ENCODE peak calls at places on chromosome 18, in five cellular contexts. One of them, this sample, is unnamed. For H3K9me3, the result is how much of the 10 kb centered on the place peaks cover.

GRCh38 chr18:58970943-58971799 is 106.5 kb downstream of the ZNF532 start:
- DNase-seq in neural progenitor cell: no peak
- DNase-seq in IMR-90: no peak
- DNase-seq in neuronal stem cell: no peak
- DNase-seq in H9: no peak
- DNase-seq in this sample: no peak

GRCh38 chr18:59517446-59518171 is 158.5 kb upstream of the LMAN1 start:
- DNase-seq in neuronal stem cell: peak
- DNase-seq in neural progenitor cell: peak
- DNase-seq in H9: no peak
- DNase-seq in IMR-90: peak
- DNase-seq in this sample: no peak

GRCh38 chr18:13447621-13448020 is 229.1 kb downstream of the LDLRAD4 start:
- DNase-seq in IMR-90: peak
- DNase-seq in neural progenitor cell: peak
- DNase-seq in H9: peak
- DNase-seq in neuronal stem cell: no peak
- DNase-seq in this sample: peak

GRCh38 chr18:56402872-56403516 is 235.4 kb downstream of the TXNL1 start:
- DNase-seq in neural progenitor cell: no peak
- DNase-seq in H9: no peak
- DNase-seq in IMR-90: peak
- DNase-seq in neuronal stem cell: no peak
- DNase-seq in this sample: peak

GRCh38 chr18:30970201-30970816 is 72.2 kb downstream of the DSC3 start:
- DNase-seq in IMR-90: peak
- DNase-seq in neuronal stem cell: no peak
- DNase-seq in neural progenitor cell: peak
- DNase-seq in H9: no peak
- DNase-seq in this sample: peak

GRCh38 chr18:78183815-78184214 is 795.8 kb upstream of the SALL3 start:
- DNase-seq in neuronal stem cell: no peak
- DNase-seq in H9: no peak
- DNase-seq in IMR-90: no peak
- DNase-seq in neural progenitor cell: no peak
- DNase-seq in this sample: no peak

GRCh38 chr18:69838620-69839411 is 108.9 kb downstream of the CD226 start:
- DNase-seq in neural progenitor cell: peak
- DNase-seq in neuronal stem cell: no peak
- DNase-seq in H9: peak
- DNase-seq in IMR-90: no peak
- DNase-seq in this sample: no peak

GRCh38 chr18:23912356-23912755 is 102.2 kb upstream of the TTC39C start:
- DNase-seq in H9: no peak
- DNase-seq in neural progenitor cell: no peak
- DNase-seq in neuronal stem cell: no peak
- DNase-seq in IMR-90: peak
- DNase-seq in this sample: no peak

GRCh38 chr18:44039826-44040225 is 640.9 kb upstream of the SETBP1 start:
- DNase-seq in neuronal stem cell: no peak
- DNase-seq in IMR-90: no peak
- DNase-seq in neural progenitor cell: no peak
- DNase-seq in H9: no peak
- DNase-seq in this sample: no peak

GRCh38 chr18:44041553-44042418 is 638.9 kb upstream of the SETBP1 start:
- DNase-seq in neural progenitor cell: no peak
- DNase-seq in neuronal stem cell: no peak
- DNase-seq in IMR-90: no peak
- DNase-seq in H9: no peak
- DNase-seq in this sample: no peak

GRCh38 chr18:44036500-44036899 is 644.2 kb upstream of the SETBP1 start:
- DNase-seq in neural progenitor cell: peak
- DNase-seq in neuronal stem cell: no peak
- DNase-seq in IMR-90: no peak
- DNase-seq in H9: no peak
- DNase-seq in this sample: no peak

GRCh38 chr18:44035554-44035953 is 645.1 kb upstream of the SETBP1 start:
- DNase-seq in neural progenitor cell: no peak
- DNase-seq in H9: no peak
- DNase-seq in neuronal stem cell: no peak
- DNase-seq in IMR-90: no peak
- DNase-seq in this sample: no peak

DNA sequence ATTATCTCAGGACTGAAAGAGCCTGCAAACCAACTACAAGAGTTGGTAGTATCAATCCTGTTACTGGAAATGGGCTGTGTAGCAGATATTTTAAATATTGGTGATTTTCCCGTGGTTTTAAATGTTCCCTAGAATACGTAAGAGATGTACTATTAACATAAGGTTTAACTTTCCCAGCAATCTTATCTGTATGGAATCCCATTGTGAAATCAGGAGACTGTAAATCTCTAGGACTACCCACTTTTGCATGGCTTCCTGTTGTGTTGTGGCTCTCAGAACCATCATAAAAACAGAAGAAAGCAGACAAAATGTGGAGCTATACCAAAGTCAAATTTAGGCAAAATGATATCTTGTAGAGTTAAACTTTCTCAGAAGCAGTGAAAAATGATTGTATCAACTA is 641.5 kb upstream of the SETBP1 start:
- DNase-seq in neuronal stem cell: no peak
- DNase-seq in neural progenitor cell: no peak
- DNase-seq in IMR-90: no peak
- DNase-seq in H9: no peak
- DNase-seq in this sample: no peak
- H3K9ac ChIP-seq in neuronal stem cell: no peak
- H3K9ac ChIP-seq in neural progenitor cell: no peak
- H3K9ac ChIP-seq in IMR-90: no peak
- H3K9ac ChIP-seq in H9: no peak
- H3K9ac ChIP-seq in this sample: no peak

DNA sequence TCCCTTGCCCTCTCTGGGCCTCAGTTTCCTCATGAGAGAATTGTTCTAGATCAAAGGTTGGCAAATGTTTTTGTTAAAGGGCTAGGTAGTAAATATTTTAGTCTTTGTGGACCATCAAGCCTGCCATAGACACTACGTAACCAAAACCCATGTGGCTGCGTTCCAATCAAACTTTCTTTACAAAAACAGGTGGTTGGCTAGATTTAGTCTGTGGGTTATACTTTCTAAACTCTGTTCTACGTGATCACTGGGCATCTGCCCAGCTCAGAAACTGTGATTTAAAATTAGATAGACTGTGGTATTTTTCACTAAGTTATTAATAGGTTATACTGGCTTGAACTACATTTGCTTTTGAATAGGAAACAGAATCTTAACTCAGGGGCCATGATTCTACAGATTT is 149.8 kb upstream of the DCC start:
- DNase-seq in neuronal stem cell: no peak
- DNase-seq in neural progenitor cell: no peak
- DNase-seq in H9: no peak
- DNase-seq in IMR-90: no peak
- DNase-seq in this sample: no peak
- H3K9me3 ChIP-seq in neuronal stem cell: under half
- H3K9me3 ChIP-seq in neural progenitor cell: under half
- H3K9me3 ChIP-seq in H9: under half
- H3K9me3 ChIP-seq in IMR-90: under half
- H3K9me3 ChIP-seq in this sample: under half

DNA sequence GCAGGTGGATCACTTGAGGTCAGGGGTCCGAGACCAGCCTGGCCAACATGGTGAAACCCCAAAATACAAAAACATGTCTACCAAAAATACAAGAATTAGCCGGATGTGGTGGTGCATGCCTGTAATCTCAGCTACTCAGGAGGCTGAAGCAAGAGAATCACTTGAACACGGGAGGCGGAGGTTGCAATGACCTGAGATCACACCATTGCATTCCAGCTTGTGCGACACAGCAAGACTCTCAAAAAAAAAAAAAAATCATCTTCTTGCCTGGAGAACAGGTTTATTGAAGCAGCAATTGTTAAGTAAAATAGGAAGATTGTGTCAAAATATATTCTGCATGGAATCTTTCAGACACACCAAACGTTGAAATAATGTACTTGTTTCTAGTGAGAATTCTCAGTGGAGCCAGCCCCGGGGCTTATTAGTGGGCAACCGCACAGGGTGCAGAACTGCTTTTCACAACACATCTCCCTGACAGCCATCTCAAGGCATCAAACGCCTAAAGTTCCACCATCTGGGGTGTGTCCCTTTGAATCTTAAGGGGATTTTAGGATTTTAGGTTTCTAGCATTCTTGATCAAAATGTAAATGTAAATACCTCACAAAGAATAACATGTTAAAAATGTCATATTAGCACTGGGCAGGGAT is 28.6 kb upstream of the PPP4R1 start:
- DNase-seq in IMR-90: no peak
- DNase-seq in neural progenitor cell: no peak
- DNase-seq in H9: no peak
- DNase-seq in neuronal stem cell: no peak
- DNase-seq in this sample: peak
- H3K4me2 ChIP-seq in IMR-90: peak
- H3K4me2 ChIP-seq in neural progenitor cell: no peak
- H3K4me2 ChIP-seq in H9: no peak
- H3K4me2 ChIP-seq in neuronal stem cell: no peak
- H3K4me2 ChIP-seq in this sample: peak

GRCh38 chr18:9117980-9118841 is 15.7 kb downstream of the NDUFV2 start:
- DNase-seq in neuronal stem cell: no peak
- DNase-seq in neural progenitor cell: no peak
- DNase-seq in H9: no peak
- DNase-seq in IMR-90: no peak
- DNase-seq in this sample: no peak
- H3K9ac ChIP-seq in neuronal stem cell: no peak
- H3K9ac ChIP-seq in neural progenitor cell: no peak
- H3K9ac ChIP-seq in H9: no peak
- H3K9ac ChIP-seq in IMR-90: no peak
- H3K9ac ChIP-seq in this sample: no peak

DNA sequence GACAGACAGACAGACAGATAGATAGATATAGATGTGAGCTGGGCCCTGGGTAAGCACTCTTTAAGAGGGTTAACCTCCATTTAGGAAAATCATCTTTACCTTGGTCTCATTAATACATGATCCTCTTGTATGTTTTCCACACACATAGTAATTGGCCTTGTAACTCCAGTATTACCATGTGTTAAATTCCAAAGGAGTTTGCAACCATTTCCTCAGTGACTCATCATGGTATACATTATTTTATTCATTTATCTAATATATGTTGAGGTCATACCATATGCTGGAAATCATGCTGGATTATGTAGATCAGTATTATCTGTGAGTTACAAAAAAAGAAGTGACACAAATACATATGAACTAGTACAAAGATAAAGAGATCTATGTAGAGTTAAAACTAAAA is 504.3 kb downstream of the DCC start:
- DNase-seq in H9: no peak
- DNase-seq in neuronal stem cell: no peak
- DNase-seq in IMR-90: no peak
- DNase-seq in neural progenitor cell: no peak
- DNase-seq in this sample: no peak
- H3K9me3 ChIP-seq in H9: under half
- H3K9me3 ChIP-seq in neuronal stem cell: under half
- H3K9me3 ChIP-seq in IMR-90: under half
- H3K9me3 ChIP-seq in neural progenitor cell: under half
- H3K9me3 ChIP-seq in this sample: under half

DNA sequence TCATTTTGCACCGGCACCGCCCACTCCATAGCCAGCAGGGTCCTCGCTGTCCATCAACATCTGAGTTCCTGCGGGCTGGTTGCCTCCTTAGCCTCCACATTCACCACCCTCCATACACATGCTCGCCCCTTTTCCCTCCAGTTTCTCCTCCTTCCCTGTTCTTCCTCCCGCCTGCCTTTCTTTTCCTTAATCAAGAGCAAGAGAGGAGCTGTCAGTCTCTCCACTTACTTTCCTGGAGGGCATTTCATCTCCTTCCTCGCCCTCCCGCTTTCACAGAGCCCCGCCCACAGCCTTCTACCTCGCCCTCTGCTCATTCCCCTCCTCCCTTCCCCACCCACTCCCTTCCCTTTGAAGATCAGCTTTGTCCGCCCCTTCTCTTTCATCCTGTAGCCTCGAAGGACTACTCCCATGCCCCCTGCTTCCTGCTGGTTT is 13.8 kb upstream of the ZBTB7C start:
- DNase-seq in IMR-90: no peak
- DNase-seq in neural progenitor cell: peak
- DNase-seq in neuronal stem cell: no peak
- DNase-seq in H9: peak
- DNase-seq in this sample: no peak
- H3K4me2 ChIP-seq in IMR-90: no peak
- H3K4me2 ChIP-seq in neural progenitor cell: peak
- H3K4me2 ChIP-seq in neuronal stem cell: peak
- H3K4me2 ChIP-seq in H9: peak
- H3K4me2 ChIP-seq in this sample: no peak

DNA sequence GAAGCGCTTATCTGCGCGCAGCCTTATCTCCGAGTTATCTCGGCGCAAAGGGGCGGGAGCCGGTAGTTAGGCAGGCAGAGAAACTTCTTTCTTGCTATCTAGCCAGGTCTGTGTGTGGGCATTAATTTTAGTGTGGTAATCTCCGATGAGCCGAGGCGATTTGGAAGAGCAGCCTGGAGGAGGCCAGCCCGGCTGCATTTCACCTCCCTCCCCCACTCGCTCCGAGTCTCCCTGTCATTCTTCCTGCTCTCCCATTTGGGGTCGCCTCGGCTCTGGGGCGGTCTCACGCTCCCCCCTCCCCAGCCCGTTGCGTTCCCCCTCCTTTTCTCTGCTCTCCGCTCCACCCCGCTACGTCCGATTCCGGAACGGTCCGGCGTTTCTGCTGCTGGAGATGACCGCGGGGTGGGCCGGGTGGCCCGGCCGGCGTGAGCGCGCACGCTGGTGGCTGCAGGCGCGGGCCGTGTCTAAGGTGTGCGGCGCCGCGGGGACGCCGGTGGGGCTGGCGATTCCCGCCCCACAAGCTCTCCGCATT is 566 bp downstream of the GATA6 start:
- DNase-seq in neuronal stem cell: no peak
- DNase-seq in neural progenitor cell: no peak
- DNase-seq in H9: no peak
- DNase-seq in IMR-90: peak
- DNase-seq in this sample: no peak
- H3K9ac ChIP-seq in neuronal stem cell: peak
- H3K9ac ChIP-seq in neural progenitor cell: no peak
- H3K9ac ChIP-seq in H9: no peak
- H3K9ac ChIP-seq in IMR-90: peak
- H3K9ac ChIP-seq in this sample: peak

DNA sequence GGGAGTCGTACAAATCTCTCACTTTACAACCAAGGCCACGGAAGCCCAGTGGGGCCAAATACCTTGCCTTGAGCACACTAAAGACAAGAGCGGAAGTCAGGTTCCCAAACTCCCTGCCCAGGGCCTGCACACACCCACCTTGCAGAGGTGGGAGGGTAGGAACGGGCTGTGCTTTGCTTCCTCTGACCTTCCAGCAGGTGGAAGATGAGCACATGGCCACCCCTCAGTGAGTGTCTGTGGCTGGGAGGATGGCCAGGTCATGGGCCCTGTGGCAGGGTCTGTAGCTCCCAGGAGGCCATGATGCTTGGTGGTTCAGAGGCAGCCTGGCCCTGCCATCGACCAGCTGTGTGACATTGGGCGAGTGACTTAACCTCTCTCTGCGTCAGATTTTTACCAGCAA is 218.2 kb downstream of the ZBTB7C start:
- DNase-seq in neural progenitor cell: no peak
- DNase-seq in neuronal stem cell: no peak
- DNase-seq in IMR-90: no peak
- DNase-seq in H9: no peak
- DNase-seq in this sample: no peak
- H3K9me3 ChIP-seq in neural progenitor cell: under half
- H3K9me3 ChIP-seq in neuronal stem cell: under half
- H3K9me3 ChIP-seq in IMR-90: under half
- H3K9me3 ChIP-seq in H9: under half
- H3K9me3 ChIP-seq in this sample: under half

GRCh38 chr18:3305933-3306332 is 44.0 kb downstream of the MYL12B start:
- DNase-seq in IMR-90: peak
- DNase-seq in H9: no peak
- DNase-seq in neuronal stem cell: no peak
- DNase-seq in neural progenitor cell: no peak
- DNase-seq in this sample: peak
- H3K4me2 ChIP-seq in IMR-90: peak
- H3K4me2 ChIP-seq in H9: no peak
- H3K4me2 ChIP-seq in neuronal stem cell: no peak
- H3K4me2 ChIP-seq in neural progenitor cell: no peak
- H3K4me2 ChIP-seq in this sample: peak

This sample was measured in astrocyte.